ENCODE peak calls at places on chromosomes 13 and 19, in eight cellular contexts. X, U, P, S, W, N, M and K are unnamed samples.
A peak's percentile ranks its signal among the peaks of the same experiment; 100 is the strongest.

GRCh38 chr19:5103061-5103701 is 134.3 kb downstream of the KDM4B start:
- DNase-seq in X (no peak), U (peak; percentile 55), P (no peak), S (no peak), W (peak; percentile 41), N (no peak), M (no peak), K (no peak)

GRCh38 chr19:54172413-54172763 is 572 bp downstream of the TMC4 start:
- DNase-seq in X (peak; percentile 82), U (no peak), P (no peak), S (no peak), W (no peak), N (peak; percentile 45), M (no peak), K (no peak)

GRCh38 chr19:58037927-58038687 is 4.3 kb downstream of the ZSCAN1 start:
- DNase-seq in X (no peak), U (no peak), P (no peak), S (no peak), W (no peak), N (no peak), M (no peak), K (no peak)

GRCh38 chr19:10074153-10074552 is 12.0 kb upstream of the SHFL start:
- DNase-seq in X (peak; percentile 22), U (peak; percentile 27), P (peak; percentile 24), S (no peak), W (no peak), N (peak; percentile 50), M (no peak), K (peak; percentile 51)

GRCh38 chr19:28710278-28710677 is 502.7 kb downstream of the UQCRFS1 start:
- DNase-seq in X (peak; percentile 14), U (peak; percentile 77), P (peak; percentile 60), S (peak; percentile 79), W (no peak), N (peak; percentile 65), M (peak; percentile 21), K (no peak)

GRCh38 chr19:11530432-11530831 is 1.5 kb upstream of the ECSIT start:
- DNase-seq in X (peak; percentile 61), U (peak; percentile 88), P (peak; percentile 78), S (peak; percentile 68), W (peak; percentile 77), N (peak; percentile 84), M (peak; percentile 39), K (peak; percentile 63)

GRCh38 chr13:102944821-102945220 is 99.0 kb downstream of the ERCC5 start:
- DNase-seq in X (no peak), U (no peak), P (no peak), S (no peak), W (no peak), N (no peak), M (no peak), K (no peak)

GRCh38 chr13:42893346-42893745 is 98.7 kb downstream of the EPSTI1 start:
- DNase-seq in X (no peak), U (peak; percentile 58), P (peak; percentile 42), S (no peak), W (peak; percentile 47), N (peak; percentile 21), M (no peak), K (no peak)

GRCh38 chr13:30255696-30256095 is 51.7 kb downstream of the KATNAL1 start:
- DNase-seq in X (no peak), U (peak; percentile 13), P (no peak), S (no peak), W (no peak), N (no peak), M (no peak), K (no peak)

GRCh38 chr19:43483281-43483680 is 17.9 kb upstream of the LYPD3 start:
- DNase-seq in X (no peak), U (no peak), P (no peak), S (no peak), W (no peak), N (no peak), M (no peak), K (no peak)

GRCh38 chr19:4456843-4457653 is 546 bp downstream of the UBXN6 start:
- DNase-seq in X (peak; percentile 20), U (peak; percentile 87), P (peak; percentile 84), S (no peak), W (peak; percentile 53), N (no peak), M (peak; percentile 83), K (peak; percentile 85)

GRCh38 chr13:42113478-42113877 is 65.0 kb downstream of the DGKH start:
- DNase-seq in X (no peak), U (no peak), P (no peak), S (no peak), W (no peak), N (no peak), M (no peak), K (no peak)

GRCh38 chr13:28640861-28641599 is 17.9 kb upstream of the POMP start:
- DNase-seq in X (no peak), U (no peak), P (peak; percentile 80), S (no peak), W (no peak), N (no peak), M (no peak), K (no peak)

GRCh38 chr19:11387154-11388034 is 3.3 kb upstream of the EPOR start:
- DNase-seq in X (no peak), U (no peak), P (no peak), S (no peak), W (no peak), N (no peak), M (no peak), K (no peak)

GRCh38 chr13:49638416-49639072 is 10.2 kb downstream of the ARL11 start:
- DNase-seq in X (no peak), U (no peak), P (no peak), S (no peak), W (no peak), N (peak; percentile 43), M (no peak), K (no peak)

GRCh38 chr13:20191902-20192469 is 752 bp downstream of the GJB2 start:
- DNase-seq in X (peak; percentile 28), U (peak; percentile 15), P (peak; percentile 8), S (peak; percentile 66), W (no peak), N (peak; percentile 65), M (peak; percentile 23), K (peak; percentile 56)

GRCh38 chr13:111006508-111007031 is 91.7 kb upstream of the ANKRD10 start:
- DNase-seq in X (no peak), U (peak; percentile 93), P (peak; percentile 88), S (no peak), W (peak; percentile 82), N (no peak), M (no peak), K (no peak)

GRCh38 chr19:52248256-52248655 is 21.1 kb upstream of the ZNF766 start:
- DNase-seq in X (no peak), U (peak; percentile 42), P (peak; percentile 60), S (peak; percentile 43), W (peak; percentile 24), N (peak; percentile 60), M (peak; percentile 6), K (no peak)

GRCh38 chr13:75135325-75135825 is 346.6 kb downstream of the TBC1D4 start:
- DNase-seq in X (no peak), U (peak; percentile 91), P (peak; percentile 75), S (no peak), W (no peak), N (peak; percentile 77), M (no peak), K (no peak)

GRCh38 chr19:7715671-7716070 is 13.7 kb upstream of the FCER2 start:
- DNase-seq in X (no peak), U (no peak), P (no peak), S (no peak), W (no peak), N (no peak), M (no peak), K (no peak)

DNA sequence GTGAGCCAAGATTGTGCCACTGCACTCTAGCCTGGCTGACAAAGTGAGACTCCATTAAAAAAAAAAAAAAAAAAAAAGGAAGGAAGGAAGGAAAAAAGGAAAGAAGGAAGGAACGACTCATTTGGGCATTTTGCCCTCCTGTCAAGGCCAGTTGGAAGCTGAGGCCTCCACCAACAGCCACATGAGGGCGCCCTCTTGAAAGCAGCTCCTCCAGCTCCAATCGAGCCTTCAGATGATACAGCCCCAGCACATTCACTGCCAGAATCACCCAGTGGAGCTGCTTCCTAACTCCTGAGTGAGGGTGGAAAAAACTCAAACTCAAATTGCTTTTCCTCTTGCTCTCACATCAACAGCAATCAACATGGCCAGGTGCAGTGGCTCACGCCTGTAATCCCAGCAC is 40.9 kb downstream of the GNG7 start:
- DNase-seq in X (no peak), U (no peak), P (no peak), S (no peak), W (no peak), N (peak; percentile 7), M (no peak), K (no peak)
- TF ChIP-seq CTCF in X (no peak), U (no peak), P (peak; percentile 5), S (peak; percentile 37), W (no peak), N (peak; percentile 35), M (no peak), K (no peak)

GRCh38 chr19:40933025-40933424 is 51.0 kb upstream of the CYP2A7 start:
- DNase-seq in X (no peak), U (no peak), P (peak; percentile 40), S (no peak), W (no peak), N (peak; percentile 66), M (no peak), K (no peak)
- TF ChIP-seq CTCF in X (no peak), U (peak; percentile 19), P (peak; percentile 27), S (no peak), W (no peak), N (peak; percentile 49), M (no peak), K (no peak)

GRCh38 chr19:45682908-45683307 is 8.8 kb downstream of the SNRPD2 start:
- DNase-seq in X (no peak), U (no peak), P (no peak), S (no peak), W (no peak), N (no peak), M (no peak), K (no peak)
- TF ChIP-seq CTCF in X (no peak), U (no peak), P (no peak), S (no peak), W (no peak), N (no peak), M (no peak), K (no peak)

GRCh38 chr13:108610517-108610916 is 18.9 kb upstream of the MYO16 start:
- DNase-seq in X (no peak), U (no peak), P (no peak), S (no peak), W (no peak), N (no peak), M (no peak), K (no peak)

GRCh38 chr13:108606424-108606823 is 23.0 kb upstream of the MYO16 start:
- DNase-seq in X (no peak), U (no peak), P (no peak), S (no peak), W (no peak), N (no peak), M (no peak), K (no peak)

GRCh38 chr13:108615241-108615640 is 14.2 kb upstream of the MYO16 start:
- DNase-seq in X (no peak), U (no peak), P (no peak), S (no peak), W (no peak), N (no peak), M (no peak), K (no peak)

GRCh38 chr13:108609353-108609752 is 20.1 kb upstream of the MYO16 start:
- DNase-seq in X (no peak), U (peak; percentile 19), P (peak; percentile 24), S (peak; percentile 24), W (no peak), N (peak; percentile 57), M (no peak), K (no peak)
- TF ChIP-seq CTCF in X (no peak), U (peak; percentile 30), P (peak; percentile 41), S (peak; percentile 23), W (peak; percentile 33), N (peak; percentile 47), M (peak; percentile 53), K (no peak)